ENCODE peak calls at places on chromosomes 16 and 17, in four cellular contexts. O is colonic mucosa, C is right atrium auricular region, G is A549. N is an unnamed sample.

GRCh38 chr17:30091771-30092170 is 24.8 kb upstream of the NSRP1 start:
- DNase-seq in C (no peak), O (no peak), G (no peak), N (no peak)

GRCh38 chr17:6517017-6517416 is 39.3 kb downstream of the PITPNM3 start:
- DNase-seq in C (no peak), O (no peak), G (no peak), N (no peak)

GRCh38 chr17:33435716-33436301 is 142.7 kb upstream of the ASIC2 start:
- DNase-seq in C (no peak), O (no peak), G (no peak), N (no peak)

GRCh38 chr16:87931504-87931903 is 4.8 kb downstream of the CA5A start:
- DNase-seq in O (no peak), G (no peak), C (no peak), N (no peak)

GRCh38 chr17:73902416-73903181 is 258.4 kb upstream of the SDK2 start:
- DNase-seq in O (peak; percentile 36), G (no peak), C (peak; percentile 42), N (no peak)

GRCh38 chr17:40309031-40309937 is at the start of gene RARA:
- DNase-seq in G (peak; percentile 77), O (peak; percentile 79), C (no peak), N (peak; percentile 59)

GRCh38 chr16:47037396-47037745 is 63.9 kb upstream of the DNAJA2 start:
- DNase-seq in G (peak; percentile 62), C (no peak), O (peak; percentile 32), N (peak; percentile 37)

GRCh38 chr16:14409563-14409962 is 220.5 kb downstream of the PARN start:
- DNase-seq in C (peak; percentile 79), O (peak; percentile 34), G (no peak), N (no peak)

GRCh38 chr17:78230252-78230962 is 1.0 kb upstream of the TMEM235 start:
- DNase-seq in G (no peak), O (no peak), C (no peak), N (no peak)

GRCh38 chr16:6146874-6147425 is 1049.4 kb upstream of the EEF2KMT start:
- DNase-seq in G (no peak), C (no peak), O (no peak), N (no peak)
- TF ChIP-seq CTCF in G (no peak), C (no peak), O (no peak), N (no peak)

GRCh38 chr16:76535-77272 is 1.3 kb upstream of the MPG start:
- DNase-seq in O (peak; percentile 83), G (peak; percentile 48), C (peak; percentile 94), N (peak; percentile 88)

GRCh38 chr16:77807-78443 is at the start of gene MPG:
- DNase-seq in O (peak; percentile 90), C (peak; percentile 79), G (peak; percentile 98), N (peak; percentile 91)

GRCh38 chr16:78444-79145 is 570 bp downstream of the MPG start:
- DNase-seq in C (no peak), O (peak; percentile 34), G (peak; percentile 43), N (peak; percentile 43)

GRCh38 chr16:77273-77806 is 685 bp upstream of the MPG start:
- DNase-seq in C (no peak), G (peak; percentile 59), O (peak; percentile 56), N (peak; percentile 67)

DNA sequence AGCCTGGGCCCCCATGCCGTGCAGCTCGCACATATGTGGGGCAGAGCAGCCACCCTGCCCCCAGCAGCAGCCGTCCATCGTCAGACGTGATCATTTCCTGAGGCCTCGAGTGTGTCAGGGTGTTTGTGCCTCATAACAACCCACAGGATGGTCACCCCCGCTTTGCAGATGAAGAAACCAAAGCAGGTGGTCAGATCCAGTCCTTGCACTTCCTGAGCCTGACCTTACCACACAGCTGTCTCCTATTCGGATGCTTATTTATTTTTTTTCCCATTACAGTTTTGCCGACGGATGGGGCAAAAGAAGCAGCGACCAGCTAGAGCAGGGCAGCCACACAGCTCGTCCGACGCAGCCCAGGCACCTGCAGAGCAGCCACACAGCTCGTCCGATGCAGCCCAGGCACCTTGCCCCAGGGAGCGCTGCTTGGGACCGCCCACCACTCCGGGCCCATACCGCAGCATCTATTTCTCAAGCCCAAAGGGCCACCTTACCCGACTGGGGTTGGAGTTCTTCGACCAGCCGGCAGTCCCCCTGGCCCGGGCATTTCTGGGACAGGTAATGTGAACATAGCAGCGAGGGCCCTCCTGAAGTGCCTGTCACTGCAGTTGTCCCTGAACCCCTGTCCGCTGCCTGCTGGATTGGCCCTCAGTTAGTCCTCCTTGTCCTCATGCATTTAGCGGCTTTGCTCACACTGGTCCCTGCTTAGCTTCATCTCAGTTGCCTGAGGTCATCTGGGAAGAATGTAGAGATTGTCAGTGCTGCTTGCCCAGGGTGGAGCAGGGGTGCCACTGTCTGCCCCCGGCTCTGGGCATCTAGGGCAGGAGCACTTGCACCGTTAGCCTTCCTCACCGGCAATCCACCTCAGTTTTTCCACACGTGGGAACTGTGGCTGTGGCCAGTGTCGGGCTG is 1.4 kb downstream of the MPG start:
- DNase-seq in C (no peak), G (no peak), O (no peak), N (no peak)
- H3K27ac ChIP-seq in C (peak overlapping the region; percentile 90), G (peak overlapping the region; percentile 98), O (peak overlapping the region; percentile 96), N (peak overlapping the region; percentile 96)

GRCh38 chr17:75321506-75321905 is 32.3 kb upstream of the SLC25A19 start:
- DNase-seq in O (no peak), G (no peak), C (no peak), N (no peak)

GRCh38 chr17:75318211-75318610 is 29.0 kb upstream of the SLC25A19 start:
- DNase-seq in G (no peak), O (no peak), C (no peak), N (no peak)

GRCh38 chr17:75318615-75319222 is 29.5 kb upstream of the SLC25A19 start:
- DNase-seq in O (no peak), C (no peak), G (no peak), N (no peak)

GRCh38 chr17:75317671-75318070 is 28.4 kb upstream of the SLC25A19 start:
- DNase-seq in G (no peak), O (peak; percentile 47), C (no peak), N (no peak)

DNA sequence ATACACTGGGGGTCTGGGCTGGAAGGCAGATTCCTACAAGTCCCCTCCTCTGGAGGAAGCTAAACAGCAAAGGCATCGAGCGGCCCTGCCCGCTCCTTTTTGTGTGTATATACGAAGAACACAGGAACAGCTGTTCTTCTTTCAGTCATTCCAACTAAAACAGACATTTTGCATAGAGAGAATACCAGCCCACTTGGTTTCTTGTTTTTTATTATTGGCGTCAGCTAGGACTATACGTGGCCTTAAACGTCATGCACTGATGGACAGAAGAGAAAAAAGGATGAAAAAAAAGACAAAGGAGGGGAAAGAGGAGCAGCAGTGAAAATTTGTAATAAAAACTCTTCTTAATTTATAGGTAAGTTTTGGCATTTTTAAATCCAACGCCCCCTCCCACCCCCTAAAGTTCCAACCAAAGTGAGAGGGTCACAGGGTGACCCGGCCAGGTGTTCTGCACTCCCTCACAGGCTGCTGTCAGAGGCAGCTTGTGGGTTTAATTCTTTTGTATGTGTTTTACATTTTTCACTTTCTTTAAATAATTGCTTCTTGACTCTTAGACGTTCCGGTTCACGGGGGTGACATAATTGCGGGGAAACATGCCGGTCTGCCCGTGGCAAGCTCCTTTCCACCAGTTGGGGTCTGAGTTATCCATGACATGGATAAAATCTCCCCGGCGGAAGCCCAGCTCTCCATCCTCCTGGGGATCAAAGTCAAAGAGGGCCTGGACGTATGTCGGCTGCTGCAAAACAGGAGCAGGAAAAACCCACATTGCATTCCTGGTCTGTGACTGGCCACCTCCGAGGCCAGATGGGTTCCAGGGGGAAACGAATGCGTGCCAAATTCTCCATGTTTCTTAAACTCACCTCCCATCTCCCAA is 30.8 kb upstream of the SLC25A19 start:
- DNase-seq in G (no peak), C (no peak), O (no peak), N (no peak)
- H3K4me1 ChIP-seq in G (no peaks in the 10 kb centered on the region), C (no peaks in the 10 kb centered on the region), O (no peaks in the 10 kb centered on the region), N (peaks cover 12% of the 10 kb centered on the region)

GRCh38 chr16:77306050-77306616 is 106.9 kb downstream of the SYCE1L start:
- DNase-seq in O (no peak), G (no peak), C (no peak), N (no peak)
- TF ChIP-seq CTCF in O (no peak), G (no peak), C (no peak), N (no peak)

GRCh38 chr17:12571606-12572005 is 94.1 kb upstream of the MYOCD start:
- DNase-seq in O (no peak), G (no peak), C (no peak), N (no peak)
- H3K27ac ChIP-seq in O (no peak overlapping the region), G (no peak overlapping the region), C (no peak overlapping the region), N (no peak overlapping the region)

GRCh38 chr17:27340990-27341595 is 47.2 kb downstream of the WSB1 start:
- DNase-seq in O (no peak), G (no peak), C (no peak), N (no peak)
- H3K4me1 ChIP-seq in O (no peaks in the 10 kb centered on the region), G (peaks cover 20% of the 10 kb centered on the region), C (no peaks in the 10 kb centered on the region), N (peaks cover 46% of the 10 kb centered on the region)

GRCh38 chr17:68255731-68256538 is 8.1 kb downstream of the AMZ2 start:
- DNase-seq in C (no peak), O (no peak), G (no peak), N (no peak)
- TF ChIP-seq CTCF in C (no peak), O (no peak), G (no peak), N (no peak)

GRCh38 chr16:72013389-72013788 is 4.8 kb downstream of the DHODH start:
- DNase-seq in C (peak; percentile 68), G (no peak), O (no peak), N (peak; percentile 26)

GRCh38 chr16:72012607-72013006 is 4.1 kb downstream of the DHODH start:
- DNase-seq in C (no peak), G (no peak), O (no peak), N (no peak)

GRCh38 chr16:72013888-72014538 is 5.5 kb downstream of the DHODH start:
- DNase-seq in C (no peak), O (no peak), G (no peak), N (peak; percentile 41)

GRCh38 chr16:72009779-72010178 is 1.2 kb downstream of the DHODH start:
- DNase-seq in O (no peak), G (no peak), C (no peak), N (no peak)

GRCh38 chr16:72008424-72009216 is at the start of gene DHODH:
- DNase-seq in G (peak; percentile 99), O (peak; percentile 98), C (peak; percentile 97), N (peak; percentile 98)
- H3K27ac ChIP-seq in G (peak within 1 kb of the TSS; percentile 70), O (no peak within 1 kb of the TSS), C (peak within 1 kb of the TSS; percentile 74), N (peak within 1 kb of the TSS; percentile 74)

DNA sequence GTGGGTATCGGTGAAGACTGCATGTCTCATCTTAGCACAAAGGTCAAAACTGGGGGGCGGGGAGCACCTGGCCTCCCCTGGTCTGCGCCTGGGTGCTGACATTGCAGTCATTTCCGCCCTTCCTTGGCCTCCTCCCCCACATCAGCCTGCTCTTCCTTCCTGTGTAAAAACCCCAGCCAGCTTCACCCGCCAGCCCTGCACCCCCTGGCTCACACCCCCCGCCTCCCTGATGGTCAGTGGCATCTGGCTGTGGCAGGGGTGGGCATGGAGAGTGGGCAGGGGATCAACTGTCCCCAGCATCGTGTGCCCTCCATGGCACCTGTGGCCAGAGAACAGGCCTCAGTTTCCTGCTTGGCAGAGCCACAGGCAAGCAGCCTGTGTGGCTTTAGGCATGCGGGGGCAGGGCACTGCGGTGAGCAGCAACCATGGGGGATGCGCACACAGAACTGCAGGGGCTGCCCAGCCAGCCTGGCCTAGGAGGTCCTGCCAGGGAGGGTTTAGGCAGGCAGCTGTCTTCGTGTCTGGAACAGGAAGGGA is 26.5 kb upstream of the LASP1NB start:
- DNase-seq in C (no peak), G (no peak), O (peak; percentile 70), N (no peak)
- H3K4me1 ChIP-seq in C (no peaks in the 10 kb centered on the region), G (peaks cover 66% of the 10 kb centered on the region), O (peaks cover 38% of the 10 kb centered on the region), N (peaks cover 97% of the 10 kb centered on the region)

N was measured in left ventricle myocardium inferior.